ENCODE peak calls at places on chromosomes 1 and 21, in five cellular contexts. H is lower leg skin; I is mammary epithelial cell; D is endothelial cell; E is activated CD4-positive, alpha-beta T cell treated with anti-CD3 and anti-CD28 coated beads, Interleukin-2, amount 50 U/mL, for 1 hour. S is an unnamed sample.

GRCh38 chr21:27026501-27026900 is 59.6 kb upstream of the ADAMTS5 start:
- DNase-seq in H (no peak), I (no peak), D (no peak), E (no peak), S (no peak)

GRCh38 chr1:198064181-198064580 is 92.6 kb upstream of the NEK7 start:
- DNase-seq in H (no peak), I (peak; percentile 70), D (no peak), E (no peak), S (no peak)

GRCh38 chr1:54335396-54336056 is 70.7 kb downstream of the SSBP3 start:
- DNase-seq in H (peak; percentile 88), I (peak; percentile 54), D (peak; percentile 70), E (no peak), S (no peak)

GRCh38 chr21:44931137-44931500 is 8.7 kb upstream of the SLX9 start:
- DNase-seq in H (no peak), I (no peak), D (no peak), E (no peak), S (no peak)

GRCh38 chr1:207329469-207329868 is 8.0 kb downstream of the CD55 start:
- DNase-seq in H (no peak), I (no peak), D (no peak), E (no peak), S (no peak)

GRCh38 chr1:27601771-27602509 is 2.0 kb downstream of the AHDC1 start:
- DNase-seq in H (no peak), I (peak; percentile 36), D (peak; percentile 24), E (no peak), S (no peak)

GRCh38 chr1:226649780-226650179 is 89.3 kb downstream of the ITPKB start:
- DNase-seq in H (no peak), I (no peak), D (peak; percentile 42), E (no peak), S (no peak)

GRCh38 chr21:42537106-42537742 is 23.6 kb downstream of the SLC37A1 start:
- DNase-seq in H (no peak), I (no peak), D (no peak), E (no peak), S (no peak)

GRCh38 chr21:31514598-31514997 is 144.9 kb upstream of the SOD1 start:
- DNase-seq in H (no peak), I (peak; percentile 22), D (peak; percentile 21), E (no peak), S (peak; percentile 75)

GRCh38 chr1:27009601-27010197 is 3.0 kb downstream of the TENT5B start:
- DNase-seq in H (no peak), I (peak; percentile 94), D (no peak), E (no peak), S (no peak)

GRCh38 chr1:66999640-67000400 is 54.1 kb downstream of the SLC35D1 start:
- DNase-seq in H (no peak), I (no peak), D (no peak), E (no peak), S (no peak)

S was measured in BE2C.